ENCODE peak calls at places on chromosome 2, in six cellular contexts. I is A549, K is fibroblast of pulmonary artery, D is HFF-Myc, B is cardiac fibroblast, J is WTC11. N is an unnamed sample.

GRCh38 chr2:115427436-115427835 is 985.0 kb downstream of the DPP10 start:
- DNase-seq in I (no peak), K (no peak), D (no peak), B (no peak), J (no peak), N (no peak)

GRCh38 chr2:86672027-86672545 is 48.0 kb upstream of the RMND5A start:
- DNase-seq in I (no peak), K (no peak), D (no peak), B (no peak), J (no peak), N (no peak)

GRCh38 chr2:211033765-211034164 is 477.4 kb downstream of the CPS1 start:
- DNase-seq in I (peak), K (peak), D (no peak), B (peak), J (no peak), N (no peak)

GRCh38 chr2:110099036-110099420 is 16.6 kb downstream of the MALL start:
- DNase-seq in I (no peak), K (no peak), D (no peak), B (peak), J (no peak), N (no peak)

GRCh38 chr2:75523313-75524275 is 37.1 kb downstream of the EVA1A start:
- DNase-seq in I (peak), K (peak), D (no peak), B (peak), J (no peak), N (no peak)

GRCh38 chr2:86249176-86249842 is 50.1 kb downstream of the MRPL35 start:
- DNase-seq in I (no peak), K (peak), D (peak), B (peak), J (no peak), N (no peak)

GRCh38 chr2:236988690-236989639 is 96.7 kb upstream of the COPS8 start:
- DNase-seq in I (no peak), K (peak), D (no peak), B (peak), J (no peak), N (no peak)

GRCh38 chr2:187982668-187983067 is 309.0 kb upstream of the GULP1 start:
- DNase-seq in I (no peak), K (peak), D (no peak), B (peak), J (no peak), N (no peak)

GRCh38 chr2:217724436-217724835 is 278.4 kb downstream of the TNS1 start:
- DNase-seq in I (no peak), K (no peak), D (no peak), B (no peak), J (no peak), N (no peak)

GRCh38 chr2:216222650-216223352 is 113.7 kb downstream of the XRCC5 start:
- DNase-seq in I (no peak), K (peak), D (peak), B (peak), J (peak), N (no peak)

GRCh38 chr2:60549250-60550150 is 4.0 kb downstream of the BCL11A start:
- DNase-seq in I (no peak), K (no peak), D (no peak), B (no peak), J (peak), N (no peak)

GRCh38 chr2:233489666-233490065 is 76.9 kb downstream of the USP40 start:
- DNase-seq in I (no peak), K (peak), D (no peak), B (peak), J (no peak), N (no peak)

DNA sequence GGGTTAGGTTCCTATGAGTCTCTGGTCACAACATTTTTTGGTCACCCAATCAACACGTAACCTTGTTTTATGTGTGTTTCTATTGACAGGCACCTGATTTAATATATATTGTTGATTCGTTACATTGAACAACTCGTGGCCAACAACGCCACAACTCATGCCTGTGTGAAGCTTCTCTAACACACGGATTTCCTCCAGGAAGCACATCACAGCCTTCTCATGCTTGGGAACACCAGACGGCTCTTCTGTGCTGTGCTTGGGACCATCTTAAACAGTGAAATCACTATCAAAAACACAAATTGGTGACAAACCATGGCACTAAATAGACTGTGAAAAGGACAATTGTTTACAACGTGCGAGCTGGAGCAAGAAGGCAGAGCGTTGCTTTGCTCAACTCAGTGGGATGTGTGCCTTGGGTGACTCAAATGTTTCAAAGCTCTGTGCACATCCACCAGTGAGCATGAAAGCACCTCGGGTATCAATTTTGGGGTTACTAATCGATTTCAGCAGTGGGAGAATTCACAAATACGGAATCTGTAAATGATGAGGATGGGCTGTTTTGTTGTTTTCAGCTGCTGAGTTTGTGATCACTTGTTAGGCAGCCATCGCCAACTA is 182.4 kb upstream of the ARL4C start:
- DNase-seq in I (no peak), K (no peak), D (no peak), B (no peak), J (no peak), N (no peak)
- TF ChIP-seq CTCF in I (no peak), K (no peak), D (no peak), B (no peak), J (no peak), N (no peak)

DNA sequence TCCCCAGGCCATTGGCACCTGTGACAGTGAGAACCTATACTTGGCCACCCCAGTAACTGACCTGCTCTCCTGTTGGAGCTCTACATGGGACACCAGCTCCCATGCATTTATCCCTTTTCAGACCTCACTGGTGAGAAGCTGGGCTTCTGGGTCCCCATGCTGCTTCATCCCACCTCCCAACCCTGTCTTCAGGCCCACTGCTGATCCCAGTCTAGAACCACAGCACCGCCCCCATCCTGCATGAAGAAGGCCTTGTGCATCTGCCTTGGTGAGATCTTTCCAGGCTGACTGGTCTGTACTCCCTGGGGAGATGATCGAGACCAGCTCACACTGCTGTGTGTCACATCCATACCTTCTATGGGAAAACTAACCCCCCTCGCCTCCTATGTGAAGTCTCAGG is 22.7 kb downstream of the TTC32 start:
- DNase-seq in I (no peak), K (no peak), D (no peak), B (no peak), J (no peak), N (no peak)
- TF ChIP-seq CTCF in I (no peak), K (no peak), D (no peak), B (no peak), J (no peak), N (no peak)

GRCh38 chr2:200054681-200055468 is 99.5 kb downstream of the MAIP1 start:
- DNase-seq in I (no peak), K (no peak), D (no peak), B (no peak), J (peak), N (no peak)
- TF ChIP-seq CTCF in I (no peak), K (no peak), D (no peak), B (peak), J (peak), N (no peak)

DNA sequence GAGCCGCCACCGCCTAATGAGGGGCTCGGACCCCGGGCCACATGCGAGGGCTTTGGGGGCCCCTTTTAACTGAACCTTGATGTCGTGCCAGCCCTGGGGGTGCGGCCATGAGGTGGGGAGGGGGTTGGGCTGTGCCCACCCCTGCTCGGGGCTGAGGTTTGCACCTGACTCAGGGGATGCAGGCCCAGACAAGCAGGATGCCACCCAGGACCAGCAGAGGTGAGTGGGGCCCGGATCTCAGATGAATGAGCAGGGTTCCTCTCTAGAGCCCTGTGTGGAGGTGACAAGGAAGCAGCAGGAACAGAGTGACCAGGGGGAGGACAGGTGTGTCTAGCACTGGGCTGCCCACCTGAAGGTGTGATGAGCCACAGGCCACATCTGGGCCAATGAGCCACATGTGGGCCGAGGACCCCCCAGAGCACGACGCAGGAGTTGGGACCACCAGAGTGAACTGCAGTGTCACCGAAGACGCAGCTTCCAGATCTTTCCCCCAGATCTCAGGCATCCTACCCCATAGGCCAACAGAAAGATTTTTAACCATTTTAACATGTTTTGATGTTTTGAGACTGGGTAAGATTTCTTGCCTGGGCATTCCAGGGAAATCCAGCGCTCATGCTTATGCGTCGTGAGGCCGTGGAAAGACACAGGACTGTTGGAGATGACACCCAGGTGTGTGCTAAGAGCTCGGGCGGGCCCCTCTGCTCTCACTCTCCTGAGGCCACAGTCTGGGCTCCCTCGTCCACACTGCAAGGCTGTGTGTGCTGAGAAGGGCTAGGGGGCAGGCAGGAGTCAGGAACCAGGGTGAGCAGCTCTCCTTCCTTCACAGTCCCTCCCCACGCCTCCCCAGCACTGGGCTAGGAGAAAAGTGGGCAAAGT is 73.6 kb downstream of the DDX1 start:
- DNase-seq in I (no peak), K (no peak), D (no peak), B (no peak), J (peak), N (no peak)
- TF ChIP-seq CTCF in I (no peak), K (no peak), D (no peak), B (no peak), J (no peak), N (no peak)

GRCh38 chr2:209471037-209471436 is 47.2 kb downstream of the MAP2 start:
- DNase-seq in I (no peak), K (peak), D (no peak), B (peak), J (no peak), N (no peak)
- TF ChIP-seq CTCF in I (no peak), K (no peak), D (no peak), B (no peak), J (no peak), N (no peak)

DNA sequence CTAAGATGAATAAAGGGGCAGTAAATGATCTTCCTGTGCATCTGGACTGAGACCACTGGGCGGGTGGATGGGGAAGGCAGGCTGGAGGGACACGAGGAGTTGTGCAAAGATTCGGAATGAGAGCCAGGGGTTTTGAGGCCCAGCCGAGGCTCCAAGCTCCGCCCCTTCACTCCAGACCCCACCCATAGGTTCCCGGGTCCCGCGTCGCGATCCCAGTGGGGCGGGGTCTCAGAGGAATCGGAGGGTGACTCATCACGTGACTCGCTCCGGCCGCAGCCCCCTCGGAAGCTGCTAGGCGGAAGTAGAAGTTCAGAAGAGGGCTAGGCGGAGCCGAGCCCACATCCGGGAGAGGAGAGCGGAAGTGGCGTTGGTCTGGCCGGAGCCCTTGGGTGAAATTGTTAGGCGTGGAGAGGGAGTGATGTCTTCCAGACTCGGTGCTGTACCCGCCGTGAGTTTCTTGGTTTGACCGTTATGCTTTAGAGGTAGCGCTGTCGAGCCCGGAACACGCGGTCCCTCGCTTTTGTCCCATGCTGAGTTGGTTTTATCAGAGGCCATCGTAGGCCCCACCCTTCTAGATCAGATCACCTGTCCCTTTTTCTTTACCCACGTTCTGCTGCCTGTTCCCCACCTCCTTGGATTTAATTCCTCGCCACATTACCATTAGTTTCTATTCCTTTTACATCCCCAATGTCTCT is at the start of gene ZNF512:
- DNase-seq in I (peak), K (peak), D (peak), B (peak), J (peak), N (peak)
- TF ChIP-seq CTCF in I (no peak), K (no peak), D (no peak), B (no peak), J (no peak), N (no peak)

GRCh38 chr2:124804014-124804940 is 779.2 kb downstream of the CNTNAP5 start:
- DNase-seq in I (peak), K (peak), D (no peak), B (peak), J (no peak), N (no peak)
- TF ChIP-seq CTCF in I (peak), K (peak), D (peak), B (peak), J (peak), N (peak)

DNA sequence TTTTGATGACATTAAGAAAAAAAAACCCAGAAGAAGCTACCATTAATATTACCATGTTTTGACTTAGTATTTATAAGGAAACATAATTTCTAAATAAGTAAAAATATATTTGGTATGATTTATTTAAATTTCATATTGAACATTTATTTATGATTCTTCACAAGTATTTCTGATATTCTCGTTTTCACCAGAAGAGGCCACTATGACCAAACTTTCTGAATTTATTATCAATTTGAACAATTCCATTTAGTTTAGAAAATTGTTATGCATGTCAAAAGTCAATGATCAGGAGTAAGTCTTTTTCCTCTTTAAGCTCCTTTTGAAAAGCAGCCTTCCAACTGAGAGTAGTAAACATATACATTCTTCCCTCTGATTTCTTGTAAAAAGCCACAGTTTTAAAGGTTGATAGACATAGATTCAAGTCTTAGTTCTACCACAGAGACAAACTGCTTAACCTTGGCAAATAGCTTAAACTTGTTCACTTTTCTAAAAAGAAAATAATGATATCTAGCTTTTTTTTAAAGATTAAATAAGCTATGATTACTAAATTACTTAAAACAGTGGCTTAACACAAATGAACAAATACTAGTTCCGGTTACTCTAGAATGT is 329.9 kb downstream of the TRIB2 start:
- DNase-seq in I (no peak), K (peak), D (no peak), B (peak), J (no peak), N (no peak)
- TF ChIP-seq CTCF in I (peak), K (peak), D (peak), B (peak), J (peak), N (no peak)

GRCh38 chr2:185274718-185275484 is 463.7 kb upstream of the FSIP2 start:
- DNase-seq in I (no peak), K (no peak), D (no peak), B (no peak), J (no peak), N (no peak)

GRCh38 chr2:185284696-185285095 is 453.9 kb upstream of the FSIP2 start:
- DNase-seq in I (no peak), K (no peak), D (no peak), B (no peak), J (no peak), N (no peak)

GRCh38 chr2:185279999-185280398 is 458.6 kb upstream of the FSIP2 start:
- DNase-seq in I (no peak), K (peak), D (no peak), B (peak), J (no peak), N (no peak)
- TF ChIP-seq CTCF in I (peak), K (peak), D (no peak), B (peak), J (no peak), N (no peak)

GRCh38 chr2:22326250-22326649 is 1058.7 kb upstream of the KLHL29 start:
- DNase-seq in I (no peak), K (no peak), D (no peak), B (no peak), J (no peak), N (no peak)

DNA sequence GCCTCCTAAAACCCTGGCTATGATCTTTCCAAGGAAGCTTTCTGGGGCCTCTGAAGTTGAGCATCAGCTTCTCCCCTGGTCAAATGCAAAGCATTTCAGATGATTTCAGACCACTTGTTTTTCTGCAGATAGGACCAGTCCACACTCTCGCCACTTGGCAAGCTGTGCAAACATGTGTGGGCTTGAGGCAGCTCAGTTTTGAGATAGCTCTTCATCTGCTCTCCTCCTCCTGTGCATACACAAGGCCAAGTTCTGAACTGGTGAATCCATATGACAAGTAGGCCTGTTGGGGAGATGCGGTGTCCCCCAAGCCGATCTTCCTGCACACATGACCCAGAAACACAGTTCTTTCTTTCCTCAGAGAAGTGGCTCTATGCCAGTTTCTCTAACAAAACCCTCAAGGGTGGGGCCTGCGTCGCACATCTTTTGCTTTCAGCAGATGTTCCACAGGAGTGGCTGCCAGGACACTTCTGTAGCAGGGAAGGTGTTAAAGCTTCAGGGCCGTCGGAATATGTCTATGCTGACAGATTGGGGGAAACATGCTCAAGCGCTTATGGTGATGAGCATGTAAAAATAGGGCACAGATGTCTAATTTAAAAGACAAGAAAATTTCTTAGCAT is 1055.8 kb upstream of the KLHL29 start:
- DNase-seq in I (no peak), K (no peak), D (no peak), B (no peak), J (no peak), N (no peak)
- TF ChIP-seq CTCF in I (no peak), K (no peak), D (no peak), B (no peak), J (no peak), N (no peak)